ENCODE peak calls at places on chromosomes 6 and 20, in nine cellular contexts. M, B, L, F, S, I, K, D and U are unnamed samples.

GRCh38 chr6:128532827-128533226 is 12.4 kb upstream of the PTPRK start:
- ATAC-seq in M (no peak), I (no peak), L (no peak), B (no peak), S (no peak), D (no peak), F (no peak), K (no peak), U (no peak)

GRCh38 chr20:6122111-6122872 is 538 bp downstream of the FERMT1 start:
- ATAC-seq in D (no peak), S (peak; percentile 78), L (no peak), K (no peak), F (peak; percentile 65), B (no peak), M (no peak), I (peak; percentile 4), U (no peak)

GRCh38 chr20:37379967-37380828 is 34.3 kb downstream of the SRC start:
- ATAC-seq in D (no peak), F (no peak), B (no peak), M (no peak), I (peak; percentile 57), S (peak; percentile 49), L (no peak), K (no peak), U (no peak)

GRCh38 chr6:142696689-142697088 is 248.3 kb downstream of the HIVEP2 start:
- ATAC-seq in I (peak; percentile 90), K (no peak), F (no peak), S (no peak), B (no peak), D (no peak), M (no peak), L (no peak), U (no peak)

GRCh38 chr20:2738331-2738730 is 45.8 kb downstream of the EBF4 start:
- ATAC-seq in K (no peak), L (no peak), D (no peak), F (no peak), M (peak; percentile 33), B (no peak), S (no peak), I (no peak), U (no peak)

GRCh38 chr20:56439784-56440291 is 27.8 kb downstream of the CASS4 start:
- ATAC-seq in D (no peak), K (peak; percentile 14), M (no peak), F (peak; percentile 92), L (peak; percentile 31), S (no peak), B (peak; percentile 43), I (no peak), U (no peak)

GRCh38 chr6:24933868-24934401 is 1.8 kb downstream of the RIPOR2 start:
- ATAC-seq in L (peak; percentile 23), S (peak; percentile 78), K (peak; percentile 27), M (no peak), B (peak; percentile 12), F (peak; percentile 61), I (peak; percentile 58), D (no peak), U (no peak)

GRCh38 chr6:107786179-107786578 is 37.9 kb downstream of the SCML4 start:
- ATAC-seq in M (no peak), D (peak; percentile 19), F (no peak), L (peak; percentile 40), B (no peak), I (no peak), K (peak; percentile 17), S (no peak), U (no peak)

GRCh38 chr20:51380401-51381385 is 161.8 kb downstream of the NFATC2 start:
- ATAC-seq in M (no peak), K (no peak), S (no peak), D (no peak), F (no peak), B (no peak), L (no peak), I (no peak), U (no peak)

GRCh38 chr20:59063358-59064213 is 21.0 kb upstream of the PRELID3B start:
- ATAC-seq in M (no peak), B (no peak), L (no peak), K (no peak), F (peak; percentile 93), D (no peak), S (peak; percentile 72), I (peak; percentile 21), U (no peak)

GRCh38 chr6:167839755-167840154 is 13.0 kb downstream of the AFDN start:
- ATAC-seq in I (peak; percentile 41), S (no peak), L (no peak), B (no peak), M (no peak), K (no peak), D (no peak), F (no peak), U (no peak)

GRCh38 chr20:46111028-46111835 is 6.9 kb upstream of the CD40 start:
- ATAC-seq in D (peak; percentile 24), K (no peak), F (no peak), L (no peak), B (peak; percentile 39), M (no peak), I (peak; percentile 62), S (no peak), U (peak; percentile 78)

GRCh38 chr20:40719330-40719729 is 30.3 kb upstream of the MAFB start:
- ATAC-seq in S (no peak), M (no peak), F (no peak), I (no peak), L (no peak), B (no peak), K (no peak), D (no peak), U (no peak)

GRCh38 chr20:34042286-34042685 is 48.6 kb downstream of the RALY start:
- ATAC-seq in M (no peak), I (no peak), L (peak; percentile 78), K (peak; percentile 98), B (no peak), S (no peak), F (no peak), D (peak; percentile 77), U (no peak)

GRCh38 chr6:77440206-77440976 is 22.9 kb downstream of the HTR1B start:
- ATAC-seq in S (no peak), M (no peak), L (no peak), K (no peak), I (no peak), D (no peak), F (no peak), B (no peak), U (no peak)

GRCh38 chr6:39347906-39348585 is 25.5 kb upstream of the KCNK16 start:
- ATAC-seq in I (peak; percentile 86), F (peak; percentile 96), D (no peak), S (peak; percentile 96), K (peak; percentile 38), L (no peak), M (peak; percentile 75), B (peak; percentile 64), U (no peak)

GRCh38 chr20:40265872-40266533 is 423.0 kb downstream of the MAFB start:
- ATAC-seq in I (peak; percentile 82), D (no peak), M (peak; percentile 46), S (peak; percentile 68), K (no peak), B (no peak), F (peak; percentile 45), L (no peak), U (no peak)

GRCh38 chr6:68650142-68650541 is 15.1 kb downstream of the ADGRB3 start:
- ATAC-seq in F (no peak), D (no peak), S (no peak), L (no peak), B (no peak), M (no peak), K (no peak), I (no peak), U (no peak)

GRCh38 chr6:12037803-12038202 is 25.7 kb downstream of the HIVEP1 start:
- ATAC-seq in K (peak; percentile 55), D (peak; percentile 19), B (no peak), L (peak; percentile 44), S (no peak), I (no peak), F (no peak), M (no peak), U (peak; percentile 27)

GRCh38 chr6:11307226-11307625 is 74.8 kb upstream of the NEDD9 start:
- ATAC-seq in K (no peak), M (no peak), B (peak; percentile 45), D (no peak), L (no peak), F (no peak), I (no peak), S (no peak), U (no peak)

GRCh38 chr6:84719152-84719551 is 45.2 kb downstream of the TBX18 start:
- ATAC-seq in M (no peak), S (no peak), F (no peak), B (no peak), D (no peak), I (no peak), K (no peak), L (no peak), U (no peak)

GRCh38 chr6:165847407-165848098 is 184.5 kb upstream of the PDE10A start:
- ATAC-seq in M (no peak), I (no peak), S (no peak), L (peak; percentile 54), F (no peak), D (no peak), K (peak; percentile 67), B (no peak), U (no peak)

GRCh38 chr20:21118782-21119181 is 7.1 kb upstream of the KIZ start:
- ATAC-seq in I (no peak), S (no peak), K (no peak), F (no peak), L (no peak), D (no peak), M (no peak), B (no peak), U (no peak)

GRCh38 chr20:51309128-51309527 is 233.4 kb downstream of the NFATC2 start:
- ATAC-seq in K (no peak), L (no peak), I (no peak), F (no peak), B (no peak), S (no peak), M (no peak), D (no peak), U (no peak)

GRCh38 chr20:37346526-37347346 is 796 bp downstream of the SRC start:
- ATAC-seq in S (no peak), D (no peak), L (peak; percentile 8), F (peak; percentile 28), I (no peak), B (no peak), M (no peak), K (no peak), U (no peak)

GRCh38 chr20:18749528-18749927 is 64.1 kb upstream of the SCP2D1 start:
- ATAC-seq in L (no peak), F (no peak), B (no peak), I (no peak), M (no peak), D (no peak), S (no peak), K (no peak), U (no peak)

GRCh38 chr6:142303191-142303564 is 1.4 kb downstream of the ADGRG6 start:
- ATAC-seq in S (no peak), I (no peak), F (no peak), K (no peak), L (no peak), D (no peak), B (no peak), M (no peak), U (no peak)

GRCh38 chr6:169173532-169174268 is 79.9 kb downstream of the THBS2 start:
- ATAC-seq in B (no peak), D (no peak), L (no peak), S (no peak), F (no peak), M (no peak), K (no peak), I (no peak), U (no peak)

GRCh38 chr6:161211380-161212035 is 62.4 kb downstream of the AGPAT4 start:
- ATAC-seq in M (no peak), D (no peak), I (no peak), L (no peak), K (no peak), F (no peak), B (no peak), S (no peak), U (no peak)

GRCh38 chr6:2498224-2498623 is 252.5 kb downstream of the MYLK4 start:
- ATAC-seq in D (no peak), M (no peak), B (no peak), L (no peak), S (no peak), K (no peak), I (no peak), F (peak; percentile 43), U (no peak)

GRCh38 chr6:112780498-112781096 is 433.5 kb downstream of the RFPL4B start:
- ATAC-seq in F (peak; percentile 97), L (no peak), K (no peak), S (peak; percentile 90), I (peak; percentile 94), M (peak; percentile 93), B (no peak), D (no peak), U (no peak)